ENCODE peak calls at places on chromosome 17, in six cellular contexts. A is prostate gland, T is H1, U is AG04450, C is dorsolateral prefrontal cortex, J is AG04449. Q is an unnamed sample.

GRCh38 chr17:79330696-79331095 is 256.1 kb downstream of the ENGASE start:
- DNase-seq in A (no peak), T (no peak), U (no peak), C (no peak), J (no peak), Q (no peak)

GRCh38 chr17:58279016-58279671 is 1.6 kb downstream of the MPO start:
- DNase-seq in A (no peak), T (no peak), U (no peak), C (no peak), J (no peak), Q (no peak)

GRCh38 chr17:6101706-6102105 is 31.5 kb downstream of the WSCD1 start:
- DNase-seq in A (no peak), T (no peak), U (no peak), C (no peak), J (no peak), Q (no peak)

GRCh38 chr17:82846061-82846691 is 6.4 kb upstream of the ZNF750 start:
- DNase-seq in A (no peak), T (no peak), U (no peak), C (no peak), J (no peak), Q (no peak)

GRCh38 chr17:55567240-55568216 is 56.3 kb upstream of the SMIM36 start:
- DNase-seq in A (no peak), T (no peak), U (no peak), C (no peak), J (no peak), Q (no peak)

GRCh38 chr17:28744104-28744801 is 442 bp downstream of the TRAF4 start:
- DNase-seq in A (no peak), T (peak; percentile 91), U (no peak), C (no peak), J (no peak), Q (no peak)

GRCh38 chr17:7552621-7553051 is 3.8 kb downstream of the TNFSF12 start:
- DNase-seq in A (no peak), T (no peak), U (no peak), C (no peak), J (no peak), Q (no peak)

GRCh38 chr17:80619535-80620235 is 75.0 kb downstream of the RPTOR start:
- DNase-seq in A (no peak), T (no peak), U (no peak), C (no peak), J (no peak), Q (no peak)

GRCh38 chr17:56898874-56899273 is 15.0 kb downstream of the TRIM25 start:
- DNase-seq in A (no peak), T (no peak), U (no peak), C (no peak), J (no peak), Q (no peak)

GRCh38 chr17:8162232-8162996 is at the start of gene VAMP2:
- DNase-seq in A (peak; percentile 69), T (no peak), U (no peak), C (peak; percentile 78), J (no peak), Q (no peak)

GRCh38 chr17:78394209-78394608 is 15.8 kb downstream of the PGS1 start:
- DNase-seq in A (no peak), T (no peak), U (no peak), C (no peak), J (no peak), Q (no peak)

GRCh38 chr17:31433091-31433790 is 41.8 kb downstream of the RAB11FIP4 start:
- DNase-seq in A (no peak), T (no peak), U (no peak), C (no peak), J (no peak), Q (no peak)

GRCh38 chr17:62925267-62925836 is 40.7 kb upstream of the TANC2 start:
- DNase-seq in A (no peak), T (no peak), U (no peak), C (no peak), J (no peak), Q (no peak)

DNA sequence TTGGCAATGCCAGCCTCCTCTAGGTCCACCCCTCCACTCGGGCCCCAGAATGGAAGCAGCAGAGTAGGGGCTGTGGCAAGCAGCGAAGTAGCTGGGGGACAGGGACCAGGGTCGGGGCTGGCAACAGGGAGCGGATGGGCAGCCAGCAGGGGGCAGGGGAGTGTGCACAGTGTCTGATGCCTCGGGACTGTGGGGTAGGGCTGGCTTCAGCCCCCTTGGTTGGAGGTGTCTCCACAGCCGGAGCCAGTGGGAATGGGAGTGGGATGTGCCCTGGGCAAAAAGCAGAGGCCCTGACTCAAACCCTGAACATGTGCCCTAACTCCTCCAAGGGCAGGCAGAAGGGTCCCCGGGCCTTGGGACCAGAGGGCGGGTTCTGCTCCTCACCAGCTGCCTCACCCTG is 18.5 kb upstream of the ARHGAP27 start:
- DNase-seq in A (no peak), T (no peak), U (no peak), C (no peak), J (no peak), Q (no peak)
- TF ChIP-seq CTCF in A (no peak), T (peak; percentile 25), U (peak; percentile 8), C (no peak), J (no peak), Q (no peak)

GRCh38 chr17:36534117-36534880 is at the start of gene MYO19:
- DNase-seq in A (peak; percentile 61), T (peak; percentile 86), U (no peak), C (peak; percentile 54), J (no peak), Q (no peak)
- TF ChIP-seq CTCF in A (no peak), T (peak; percentile 46), U (peak; percentile 61), C (no peak), J (peak; percentile 41), Q (peak; percentile 78)

GRCh38 chr17:12342609-12343248 is 322.1 kb downstream of the MAP2K4 start:
- DNase-seq in A (no peak), T (peak; percentile 94), U (no peak), C (no peak), J (no peak), Q (peak; percentile 5)
- TF ChIP-seq CTCF in A (peak; percentile 36), T (peak; percentile 73), U (peak; percentile 46), C (no peak), J (peak; percentile 32), Q (peak; percentile 25)

GRCh38 chr17:17108681-17109049 is 66.4 kb downstream of the MPRIP start:
- DNase-seq in A (peak; percentile 55), T (no peak), U (no peak), C (peak; percentile 78), J (no peak), Q (no peak)
- TF ChIP-seq CTCF in A (no peak), T (no peak), U (no peak), C (no peak), J (no peak), Q (no peak)

DNA sequence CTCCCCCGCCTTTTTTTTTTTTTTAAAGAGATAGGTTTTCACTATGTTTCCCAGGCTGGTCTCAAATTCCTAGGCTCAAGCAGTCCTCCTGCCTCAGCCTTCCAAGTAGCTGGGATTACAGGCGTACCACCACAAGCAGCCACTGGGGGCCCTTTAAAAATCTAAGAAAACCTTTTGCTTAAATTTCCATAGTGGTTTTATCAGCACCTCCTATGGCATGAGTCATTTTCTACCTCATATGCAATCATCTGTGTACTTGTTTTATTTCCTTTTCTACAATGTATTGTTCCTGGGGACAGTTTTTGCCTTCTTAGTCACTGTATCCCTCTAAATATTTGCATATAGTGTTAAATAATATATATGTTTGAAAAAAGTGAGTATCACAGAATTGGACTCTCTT is 29.2 kb downstream of the GNA13 start:
- DNase-seq in A (no peak), T (no peak), U (no peak), C (no peak), J (no peak), Q (no peak)
- TF ChIP-seq CTCF in A (no peak), T (peak; percentile 14), U (peak; percentile 57), C (no peak), J (no peak), Q (peak; percentile 43)

GRCh38 chr17:4365103-4365627 is 1.3 kb downstream of the UBE2G1 start:
- DNase-seq in A (peak; percentile 92), T (peak; percentile 86), U (peak; percentile 77), C (peak; percentile 93), J (peak; percentile 21), Q (peak; percentile 82)
- TF ChIP-seq CTCF in A (no peak), T (no peak), U (no peak), C (no peak), J (no peak), Q (no peak)

DNA sequence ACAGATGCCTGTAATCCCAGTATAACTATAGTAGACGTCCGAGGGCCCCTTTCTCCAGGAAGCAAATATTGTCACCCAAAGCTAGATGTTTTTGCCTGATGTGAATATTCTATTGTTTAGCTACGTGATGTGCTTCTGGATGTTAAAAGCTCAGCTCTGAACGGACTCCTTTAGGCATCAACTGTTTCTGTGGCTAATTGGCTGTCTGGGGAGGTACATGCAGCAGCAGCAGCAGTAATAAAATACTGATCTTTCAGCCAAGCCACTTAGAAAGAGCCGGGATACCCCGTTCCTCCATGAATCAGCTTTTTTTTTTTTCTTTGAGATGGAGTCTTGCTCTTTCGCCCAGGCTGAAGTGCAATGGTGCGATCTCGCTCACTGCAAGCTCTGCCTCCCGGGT is 43.0 kb downstream of the TRARG1 start:
- DNase-seq in A (no peak), T (no peak), U (no peak), C (no peak), J (no peak), Q (no peak)
- TF ChIP-seq CTCF in A (no peak), T (no peak), U (no peak), C (no peak), J (no peak), Q (no peak)

DNA sequence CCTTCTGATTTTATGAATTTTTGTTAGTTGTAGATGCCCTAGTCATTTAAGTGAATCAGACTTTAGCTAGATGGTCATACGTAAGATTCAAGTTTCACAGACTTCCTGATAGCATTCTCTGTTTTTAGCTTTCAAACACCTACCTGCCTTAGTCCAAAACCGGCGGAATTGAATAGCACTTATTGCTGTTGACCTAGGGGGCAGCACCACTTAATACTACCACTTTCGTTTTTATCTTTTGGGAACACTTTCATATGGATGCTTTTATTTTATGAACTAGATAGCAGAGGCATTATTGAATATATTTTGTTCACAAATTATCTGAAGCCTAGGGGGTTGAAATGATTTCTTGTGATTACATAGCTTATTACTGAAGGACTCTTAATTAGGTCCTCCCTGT is 31.5 kb downstream of the TADA2A start:
- DNase-seq in A (no peak), T (no peak), U (no peak), C (no peak), J (no peak), Q (no peak)
- TF ChIP-seq CTCF in A (no peak), T (peak; percentile 10), U (no peak), C (no peak), J (no peak), Q (peak; percentile 20)

GRCh38 chr17:49991409-49991808 is 3.6 kb downstream of the DLX3 start:
- DNase-seq in A (no peak), T (peak; percentile 42), U (no peak), C (no peak), J (no peak), Q (no peak)
- TF ChIP-seq CTCF in A (no peak), T (no peak), U (no peak), C (no peak), J (no peak), Q (no peak)

Q was measured in Panc1.